ENCODE peak calls at places on chromosomes 12 and 14, in nine cellular contexts. L is A549, M is sigmoid colon, J is heart left ventricle, A is Peyer's patch, R is uterus, U is stomach, E is IMR-90, Z is adrenal gland. W is an unnamed sample.

GRCh38 chr12:25937096-25937495 is 21.4 kb upstream of the RASSF8 start:
- DNase-seq in L (no peak), M (no peak), J (no peak), A (no peak), R (no peak), U (no peak), E (no peak), Z (no peak), W (no peak)

GRCh38 chr14:106848330-106849121 is 1322.1 kb downstream of the TMEM121 start:
- DNase-seq in L (no peak), M (no peak), J (no peak), A (peak), R (peak), U (no peak), E (no peak), Z (peak), W (no peak)

GRCh38 chr12:1575287-1575798 is 19.0 kb downstream of the FBXL14 start:
- DNase-seq in L (no peak), M (no peak), J (no peak), A (no peak), R (peak), U (no peak), E (no peak), Z (no peak), W (no peak)

GRCh38 chr14:61653507-61653906 is 41.8 kb upstream of the HIF1A start:
- DNase-seq in L (no peak), M (peak), J (peak), A (no peak), R (no peak), U (no peak), E (peak), Z (peak), W (peak)

GRCh38 chr12:28925726-28926376 is 223.2 kb upstream of the FAR2 start:
- DNase-seq in L (no peak), M (peak), J (peak), A (no peak), R (peak), U (no peak), E (peak), Z (no peak), W (no peak)

GRCh38 chr12:81208193-81208946 is 130.5 kb downstream of the ACSS3 start:
- DNase-seq in L (no peak), M (no peak), J (no peak), A (no peak), R (peak), U (no peak), E (no peak), Z (no peak), W (no peak)

GRCh38 chr14:94933411-94933964 is 163.6 kb upstream of the GSC start:
- DNase-seq in L (no peak), M (no peak), J (no peak), A (no peak), R (no peak), U (no peak), E (no peak), Z (no peak), W (no peak)

GRCh38 chr12:53538209-53538689 is 31.0 kb upstream of the NPFF start:
- DNase-seq in L (no peak), M (peak), J (no peak), A (no peak), R (no peak), U (no peak), E (peak), Z (peak), W (no peak)

GRCh38 chr12:51391047-51391837 is at the start of gene GALNT6:
- DNase-seq in L (peak), M (no peak), J (peak), A (peak), R (no peak), U (peak), E (no peak), Z (peak), W (no peak)

GRCh38 chr12:131726-132465 is 65.3 kb downstream of the IQSEC3 start:
- DNase-seq in L (no peak), M (no peak), J (no peak), A (no peak), R (no peak), U (no peak), E (no peak), Z (no peak), W (peak)

GRCh38 chr14:69337984-69338383 is 60.1 kb downstream of the ERH start:
- DNase-seq in L (no peak), M (no peak), J (no peak), A (no peak), R (no peak), U (no peak), E (no peak), Z (no peak), W (no peak)

GRCh38 chr12:32589165-32589891 is 89.8 kb upstream of the DNM1L start:
- DNase-seq in L (no peak), M (no peak), J (no peak), A (no peak), R (no peak), U (no peak), E (no peak), Z (no peak), W (no peak)

GRCh38 chr12:84804691-84805473 is 107.7 kb downstream of the SLC6A15 start:
- DNase-seq in L (no peak), M (no peak), J (no peak), A (no peak), R (no peak), U (no peak), E (no peak), Z (no peak), W (no peak)

GRCh38 chr12:58026892-58027891 is 85.8 kb downstream of the ATP23 start:
- DNase-seq in L (no peak), M (no peak), J (no peak), A (no peak), R (no peak), U (no peak), E (no peak), Z (no peak), W (no peak)

GRCh38 chr14:80211143-80212024 is at the start of gene DIO2:
- DNase-seq in L (no peak), M (no peak), J (peak), A (no peak), R (no peak), U (no peak), E (peak), Z (peak), W (no peak)

GRCh38 chr12:124501080-124501642 is 66.3 kb downstream of the NCOR2 start:
- DNase-seq in L (no peak), M (no peak), J (no peak), A (no peak), R (no peak), U (no peak), E (no peak), Z (no peak), W (no peak)

GRCh38 chr12:34327671-34328070 is 305.4 kb downstream of the ALG10 start:
- DNase-seq in L (no peak), M (no peak), J (no peak), A (no peak), R (no peak), U (no peak), E (no peak), Z (no peak), W (no peak)

GRCh38 chr12:56657416-56658379 is 11.9 kb upstream of the ATP5F1B start:
- DNase-seq in L (no peak), M (no peak), J (no peak), A (no peak), R (no peak), U (no peak), E (no peak), Z (peak), W (no peak)

GRCh38 chr12:56658921-56659320 is 13.1 kb upstream of the ATP5F1B start:
- DNase-seq in L (no peak), M (no peak), J (no peak), A (no peak), R (no peak), U (no peak), E (no peak), Z (no peak), W (no peak)

GRCh38 chr12:56661560-56661959 is 15.8 kb upstream of the ATP5F1B start:
- DNase-seq in L (no peak), M (no peak), J (no peak), A (no peak), R (no peak), U (no peak), E (no peak), Z (peak), W (no peak)

GRCh38 chr12:56661979-56662638 is 16.3 kb upstream of the ATP5F1B start:
- DNase-seq in L (no peak), M (no peak), J (no peak), A (no peak), R (no peak), U (no peak), E (no peak), Z (peak), W (no peak)
- TF ChIP-seq POLR2A in L (no peak), M (no peak), J (no peak), A (no peak), R (no peak), U (no peak), E (no peak), Z (no peak), W (no peak)

GRCh38 chr14:72679106-72679505 is 214.8 kb downstream of the DPF3 start:
- DNase-seq in L (no peak), M (no peak), J (peak), A (no peak), R (no peak), U (no peak), E (peak), Z (no peak), W (no peak)
- TF ChIP-seq POLR2A in L (no peak), M (no peak), J (no peak), A (no peak), R (no peak), U (no peak), E (no peak), Z (no peak), W (no peak)

DNA sequence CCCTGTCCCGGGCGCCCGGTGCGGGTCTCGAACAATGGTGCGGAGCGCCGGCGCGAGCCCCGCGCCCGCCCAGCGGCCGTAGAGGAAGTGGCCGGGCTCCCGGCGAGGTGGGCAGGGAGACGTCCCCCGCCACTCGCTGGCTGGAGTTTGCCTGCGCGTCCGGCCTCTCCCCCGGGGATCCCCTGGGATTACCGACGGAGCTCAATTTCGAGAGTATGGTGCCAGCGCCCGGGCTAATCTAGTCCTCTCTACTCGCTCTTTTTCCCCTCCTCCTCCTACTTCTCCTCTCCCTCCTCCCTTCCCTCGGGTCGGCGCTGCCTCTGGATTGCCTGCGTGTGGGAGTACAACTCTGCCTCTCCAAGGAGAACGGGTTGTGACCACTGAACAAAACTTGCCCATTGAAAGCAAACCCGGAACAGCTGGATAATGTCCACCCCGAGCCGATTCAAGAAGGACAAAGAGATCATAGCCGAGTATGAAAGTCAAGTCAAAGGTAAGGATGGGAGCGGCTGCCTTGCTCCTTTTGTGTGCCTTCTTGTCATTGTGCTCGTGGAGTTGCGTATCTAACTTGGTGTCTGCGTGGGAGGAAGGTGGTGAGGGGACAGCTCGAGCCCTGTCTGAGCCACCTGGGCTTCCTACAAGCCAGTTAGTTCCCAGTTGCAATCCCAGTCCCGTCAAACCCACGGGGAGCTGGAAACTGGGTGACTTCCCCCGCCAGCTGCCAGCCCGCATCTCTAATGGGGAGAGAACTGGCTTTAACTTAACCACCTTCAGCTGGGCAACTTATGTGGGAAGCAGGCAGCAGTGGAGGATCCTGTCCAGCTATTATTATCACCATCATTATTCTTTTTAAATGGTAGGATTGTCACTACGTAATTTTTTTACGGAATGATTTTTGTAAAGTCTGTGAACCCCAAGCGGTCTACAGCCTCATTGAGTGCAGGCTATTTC is at the start of gene SRGAP1:
- DNase-seq in L (no peak), M (peak), J (peak), A (no peak), R (peak), U (peak), E (peak), Z (peak), W (peak)
- TF ChIP-seq POLR2A in L (no peak), M (no peak), J (no peak), A (no peak), R (no peak), U (no peak), E (peak), Z (peak), W (peak)

GRCh38 chr14:105076296-105076804 is 11.1 kb upstream of the GPR132 start:
- DNase-seq in L (no peak), M (no peak), J (no peak), A (no peak), R (no peak), U (no peak), E (no peak), Z (no peak), W (no peak)

GRCh38 chr14:105075364-105076295 is 10.4 kb upstream of the GPR132 start:
- DNase-seq in L (no peak), M (peak), J (peak), A (peak), R (no peak), U (no peak), E (peak), Z (no peak), W (no peak)

GRCh38 chr14:105073720-105074600 is 8.7 kb upstream of the GPR132 start:
- DNase-seq in L (no peak), M (no peak), J (no peak), A (no peak), R (no peak), U (no peak), E (no peak), Z (no peak), W (no peak)

GRCh38 chr14:105072892-105073719 is 7.9 kb upstream of the GPR132 start:
- DNase-seq in L (no peak), M (no peak), J (no peak), A (no peak), R (no peak), U (no peak), E (no peak), Z (no peak), W (no peak)

DNA sequence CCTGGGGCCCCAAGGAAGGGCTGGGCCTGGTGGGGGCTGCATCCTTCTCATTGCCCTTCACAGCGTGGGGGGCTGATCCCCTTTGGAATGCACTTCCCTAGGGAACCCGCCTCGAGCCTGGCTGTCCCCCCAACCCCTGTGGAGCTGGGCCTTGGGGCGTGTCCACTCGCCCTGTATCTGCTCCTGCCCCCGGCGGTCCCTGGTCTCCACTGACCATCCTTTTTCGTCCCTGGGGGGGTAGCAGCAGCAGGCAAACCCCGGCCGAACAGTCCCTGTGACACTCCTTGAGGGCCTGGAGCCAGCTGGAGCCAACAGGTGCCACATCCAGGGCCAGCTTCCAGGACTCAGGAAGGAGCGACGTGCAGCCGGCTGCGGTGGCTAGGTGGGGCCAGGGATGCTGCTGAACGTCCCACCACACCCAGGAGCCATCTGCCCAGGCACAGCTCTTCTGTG is 9.4 kb upstream of the GPR132 start:
- DNase-seq in L (no peak), M (no peak), J (no peak), A (no peak), R (no peak), U (no peak), E (no peak), Z (peak), W (no peak)
- TF ChIP-seq POLR2A in L (no peak), M (no peak), J (no peak), A (no peak), R (no peak), U (no peak), E (no peak), Z (no peak), W (no peak)

GRCh38 chr14:101179691-101180211 is 276.2 kb upstream of the RTL1 start:
- DNase-seq in L (no peak), M (no peak), J (no peak), A (no peak), R (no peak), U (no peak), E (no peak), Z (no peak), W (no peak)
- TF ChIP-seq POLR2A in L (no peak), M (no peak), J (no peak), A (no peak), R (no peak), U (no peak), E (no peak), Z (no peak), W (no peak)

GRCh38 chr12:120301962-120302815 is at the start of gene SIRT4:
- DNase-seq in L (peak), M (peak), J (peak), A (peak), R (peak), U (peak), E (peak), Z (peak), W (peak)
- TF ChIP-seq POLR2A in L (no peak), M (no peak), J (no peak), A (peak), R (peak), U (no peak), E (no peak), Z (peak), W (no peak)

DNA sequence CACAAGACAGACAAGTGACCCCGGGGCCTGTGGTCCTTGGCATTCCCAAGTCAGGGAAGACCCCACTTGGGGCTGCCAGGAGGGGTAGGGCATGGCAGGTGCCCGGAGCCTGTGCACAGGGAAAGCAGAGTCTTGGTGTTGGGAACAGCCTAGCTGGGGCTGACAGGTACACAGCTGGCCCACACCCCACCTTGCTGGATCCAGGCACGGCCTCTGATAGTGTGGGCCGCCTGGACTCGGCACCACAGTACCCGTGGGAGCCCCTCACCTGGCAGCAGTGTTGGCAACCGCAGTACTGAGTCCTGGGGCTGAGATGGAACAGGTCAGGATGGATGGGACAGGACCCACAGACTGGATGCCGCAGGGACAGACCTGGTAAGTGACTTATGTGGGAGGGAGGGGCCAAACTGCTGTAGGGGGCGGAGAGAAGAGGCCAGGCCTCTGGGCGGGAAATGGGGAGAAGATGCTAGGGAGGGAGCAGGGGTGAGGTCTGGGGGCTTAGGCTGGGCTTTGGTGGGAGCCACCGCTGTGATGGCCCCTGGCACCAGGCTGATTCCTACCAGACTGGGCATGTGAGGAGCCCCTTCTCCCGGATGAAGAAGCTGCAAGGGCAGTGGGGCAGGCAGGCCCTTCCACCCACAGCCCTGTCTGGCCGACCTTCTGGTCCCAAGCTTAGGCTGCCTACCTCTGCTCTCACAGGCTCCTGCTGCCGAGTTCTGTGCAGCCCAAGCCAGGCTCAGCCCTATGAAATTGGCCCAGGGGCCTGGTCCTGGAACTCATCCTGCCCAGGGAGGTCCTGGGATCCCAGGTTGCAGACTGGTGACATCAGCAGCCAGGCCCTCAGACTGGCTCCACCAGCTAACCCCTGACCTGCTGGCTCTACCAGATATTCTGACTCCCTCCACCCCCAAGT is at the start of gene TGM1:
- DNase-seq in L (no peak), M (no peak), J (peak), A (no peak), R (no peak), U (no peak), E (no peak), Z (no peak), W (no peak)
- TF ChIP-seq POLR2A in L (no peak), M (no peak), J (no peak), A (no peak), R (no peak), U (no peak), E (no peak), Z (no peak), W (no peak)

DNA sequence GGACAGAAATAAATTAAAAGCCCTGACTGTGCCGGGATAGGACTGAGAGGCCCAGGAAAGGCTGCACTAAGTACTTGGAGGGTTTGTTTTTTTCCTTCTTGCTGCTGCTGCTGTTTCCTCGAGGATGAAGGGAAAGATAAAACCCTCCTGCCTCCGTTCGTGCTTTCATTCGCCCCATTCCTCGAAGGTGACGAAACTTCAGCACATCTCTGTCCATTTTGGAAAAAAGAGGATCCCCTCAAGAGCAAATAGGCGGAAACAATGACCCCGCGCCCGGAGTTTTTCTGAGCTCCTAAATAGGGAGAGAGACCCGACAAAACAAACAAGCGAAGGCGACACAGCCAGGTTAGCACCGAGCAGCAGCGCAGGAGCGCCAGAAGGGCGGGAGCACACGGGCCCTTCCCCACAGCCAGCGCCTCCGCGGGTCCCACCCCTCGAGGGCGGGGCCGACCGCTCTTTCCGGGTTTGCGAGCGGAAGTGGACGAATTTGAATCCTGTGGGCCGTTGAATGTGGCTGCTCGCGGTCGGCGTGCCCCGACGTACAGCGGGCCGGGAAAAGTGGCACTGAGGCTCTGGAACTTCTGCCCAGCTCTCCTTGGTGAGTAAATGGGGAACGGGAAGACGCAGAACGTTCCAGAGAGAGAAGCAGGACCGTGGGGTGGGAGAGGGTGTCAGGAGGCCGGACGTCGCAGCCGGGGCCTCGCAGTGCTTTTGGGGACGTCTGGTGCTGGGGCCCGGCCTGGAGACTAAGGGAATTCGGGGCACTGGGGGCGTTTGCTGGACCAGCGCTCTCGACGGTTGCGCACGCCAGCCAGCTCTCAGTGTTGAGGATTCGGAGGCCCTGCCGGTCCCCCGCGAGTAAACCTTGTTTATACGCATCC is at the start of gene G2E3:
- DNase-seq in L (peak), M (peak), J (peak), A (peak), R (peak), U (peak), E (peak), Z (peak), W (peak)
- TF ChIP-seq POLR2A in L (peak), M (peak), J (no peak), A (peak), R (peak), U (no peak), E (peak), Z (peak), W (peak)

GRCh38 chr14:64235652-64236640 is 58.2 kb downstream of the ESR2 start:
- DNase-seq in L (no peak), M (no peak), J (no peak), A (peak), R (no peak), U (no peak), E (no peak), Z (no peak), W (no peak)
- TF ChIP-seq POLR2A in L (no peak), M (no peak), J (no peak), A (no peak), R (no peak), U (no peak), E (no peak), Z (no peak), W (no peak)

W was measured in H54.